ENCODE peak calls at places on chromosome X, in four cellular contexts. P, O, T and I are unnamed samples.

GRCh38 chrX:51144828-51145442 is 187.7 kb upstream of the NUDT10 start:
- DNase-seq in T (peak; percentile 1), P (peak; percentile 46), O (peak; percentile 46), I (peak; percentile 16)

GRCh38 chrX:9438950-9439494 is 25.8 kb upstream of the TBL1X start:
- DNase-seq in O (no peak), P (no peak), T (no peak), I (no peak)

GRCh38 chrX:137562096-137562495 is 3.8 kb upstream of the ZIC3 start:
- DNase-seq in P (no peak), O (no peak), T (no peak), I (no peak)

GRCh38 chrX:48945517-48946348 is 11.7 kb downstream of the OTUD5 start:
- DNase-seq in T (no peak), O (peak; percentile 49), P (peak; percentile 56), I (peak; percentile 40)

GRCh38 chrX:13646154-13646549 is 6.8 kb upstream of the TCEANC start:
- DNase-seq in O (peak; percentile 63), T (no peak), P (peak; percentile 37), I (peak; percentile 30)

GRCh38 chrX:47643926-47644325 is 6.4 kb downstream of the ELK1 start:
- DNase-seq in T (no peak), O (no peak), P (no peak), I (no peak)

GRCh38 chrX:102067966-102068723 is 57.3 kb upstream of the TCEAL2 start:
- DNase-seq in T (peak; percentile 1), P (peak; percentile 4), O (no peak), I (peak; percentile 1)

GRCh38 chrX:134542485-134542884 is 82.5 kb downstream of the HPRT1 start:
- DNase-seq in O (no peak), P (peak; percentile 35), T (no peak), I (no peak)

GRCh38 chrX:108811891-108812290 is 75.5 kb upstream of the IRS4 start:
- DNase-seq in P (peak; percentile 5), O (peak; percentile 20), T (no peak), I (peak; percentile 5)

GRCh38 chrX:71111141-71111843 is at the start of gene IL2RG:
- DNase-seq in P (peak; percentile 57), O (no peak), T (peak; percentile 87), I (no peak)

GRCh38 chrX:258291-259040 is 22.7 kb upstream of the PLCXD1 start:
- DNase-seq in T (no peak), O (no peak), P (no peak), I (no peak)

GRCh38 chrX:144616317-144616716 is 631.0 kb upstream of the SPANXN1 start:
- DNase-seq in O (no peak), P (no peak), T (no peak), I (no peak)

GRCh38 chrX:10010686-10011085 is 43.5 kb downstream of the CLDN34 start:
- DNase-seq in T (no peak), O (no peak), P (no peak), I (peak; percentile 67)

GRCh38 chrX:96182366-96182765 is 502.3 kb upstream of the DIAPH2 start:
- DNase-seq in T (no peak), O (peak; percentile 44), P (no peak), I (peak; percentile 2)

GRCh38 chrX:22795680-22796079 is 204.1 kb upstream of the DDX53 start:
- DNase-seq in O (no peak), T (no peak), P (no peak), I (no peak)

GRCh38 chrX:48493890-48494364 is 14.9 kb upstream of the PORCN start:
- DNase-seq in O (peak; percentile 57), P (peak; percentile 41), T (no peak), I (peak; percentile 55)

GRCh38 chrX:48003758-48004457 is at the start of gene ZNF182:
- DNase-seq in T (peak; percentile 68), P (peak; percentile 93), O (peak; percentile 92), I (peak; percentile 84)

GRCh38 chrX:17413228-17413627 is 38.2 kb downstream of the NHS start:
- DNase-seq in P (no peak), O (no peak), T (no peak), I (no peak)

GRCh38 chrX:120755066-120755846 is 120.4 kb downstream of the CT47B1 start:
- DNase-seq in O (no peak), T (no peak), P (no peak), I (peak; percentile 82)

GRCh38 chrX:23792861-23793553 is 10.0 kb downstream of the SAT1 start:
- DNase-seq in T (no peak), O (no peak), P (no peak), I (no peak)

GRCh38 chrX:74369666-74370065 is 51.6 kb upstream of the SLC16A2 start:
- DNase-seq in O (no peak), P (no peak), T (no peak), I (no peak)

GRCh38 chrX:70755850-70756249 is 152.7 kb downstream of the TEX11 start:
- DNase-seq in O (peak; percentile 55), P (no peak), T (no peak), I (no peak)

GRCh38 chrX:120791013-120791643 is 84.5 kb downstream of the CT47B1 start:
- DNase-seq in T (no peak), O (no peak), P (no peak), I (no peak)

GRCh38 chrX:47200385-47201150 is 6.9 kb downstream of the UBA1 start:
- DNase-seq in P (no peak), O (no peak), T (no peak), I (peak; percentile 42)

GRCh38 chrX:53421772-53422090 is 723 bp downstream of the SMC1A start:
- DNase-seq in T (no peak), O (no peak), P (no peak), I (peak; percentile 19)

GRCh38 chrX:134580947-134581346 is 77.3 kb downstream of the PLAC1 start:
- DNase-seq in T (no peak), P (no peak), O (no peak), I (no peak)

GRCh38 chrX:71545364-71545763 is 12.5 kb downstream of the OGT start:
- DNase-seq in T (no peak), O (peak; percentile 11), P (no peak), I (no peak)

GRCh38 chrX:68462197-68462596 is 28.9 kb upstream of the OPHN1 start:
- DNase-seq in T (no peak), P (no peak), O (no peak), I (no peak)

GRCh38 chrX:134607523-134607922 is 50.7 kb downstream of the PLAC1 start:
- DNase-seq in O (no peak), T (no peak), P (no peak), I (no peak)

GRCh38 chrX:153469811-153470410 is 465 bp downstream of the HAUS7 start:
- DNase-seq in O (peak; percentile 29), T (no peak), P (peak; percentile 44), I (no peak)
- TF ChIP-seq TCF7 in O (no peak), T (no peak), P (no peak), I (no peak)

GRCh38 chrX:133258481-133258880 is 40.3 kb upstream of the TFDP3 start:
- DNase-seq in T (no peak), P (no peak), O (no peak), I (no peak)
- TF ChIP-seq TCF7 in T (no peak), P (no peak), O (no peak), I (no peak)

GRCh38 chrX:109934935-109935334 is 68.0 kb upstream of the TMEM164 start:
- DNase-seq in P (no peak), T (no peak), O (no peak), I (no peak)

GRCh38 chrX:109936598-109936997 is 66.3 kb upstream of the TMEM164 start:
- DNase-seq in O (no peak), T (no peak), P (no peak), I (no peak)

GRCh38 chrX:109934434-109934833 is 68.5 kb upstream of the TMEM164 start:
- DNase-seq in P (no peak), O (no peak), T (no peak), I (no peak)

GRCh38 chrX:109939498-109939897 is 63.4 kb upstream of the TMEM164 start:
- DNase-seq in P (no peak), O (no peak), T (no peak), I (no peak)

DNA sequence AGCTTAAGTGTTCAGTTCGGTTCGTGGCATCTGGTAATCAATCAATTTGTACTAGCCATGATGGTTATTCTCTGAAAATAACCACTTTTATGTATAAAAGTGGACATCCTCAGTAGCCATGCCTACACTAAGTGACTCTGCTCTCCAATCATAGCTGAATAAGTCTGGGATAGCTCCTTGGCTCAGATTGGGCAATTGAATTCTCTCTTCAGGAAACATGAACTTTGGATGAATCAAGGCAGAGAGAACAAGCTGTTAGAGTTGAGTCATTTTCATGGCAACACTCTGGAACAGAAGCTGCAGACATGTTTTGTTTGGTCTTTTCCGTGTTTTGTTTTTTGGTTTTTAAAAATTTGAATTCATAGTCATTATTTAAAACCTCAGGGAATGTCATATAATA is 66.8 kb upstream of the TMEM164 start:
- DNase-seq in P (no peak), T (no peak), O (no peak), I (no peak)
- TF ChIP-seq TCF7 in P (no peak), T (no peak), O (no peak), I (no peak)

DNA sequence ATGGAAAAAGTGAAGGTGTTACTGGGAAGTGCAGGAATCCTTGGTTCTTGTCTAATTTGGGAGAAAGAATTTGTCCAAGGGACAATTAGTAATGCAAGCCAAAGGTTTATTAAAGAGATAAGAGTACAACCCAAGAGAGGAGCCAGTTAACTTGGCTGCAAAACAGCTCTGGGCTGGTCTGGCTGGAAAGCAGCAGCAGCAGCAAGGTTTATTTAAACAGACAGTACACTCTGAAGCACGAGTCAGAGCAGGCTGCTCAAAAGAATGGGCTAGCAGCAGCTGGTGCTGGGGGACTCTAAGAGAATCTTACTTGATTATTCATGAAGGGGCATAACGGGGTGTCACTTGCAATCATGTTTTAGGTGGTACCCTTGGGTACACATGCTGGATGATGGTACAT is 17.1 kb upstream of the CT47C1 start:
- DNase-seq in O (no peak), T (no peak), P (no peak), I (no peak)
- TF ChIP-seq TCF7 in O (no peak), T (no peak), P (no peak), I (no peak)

DNA sequence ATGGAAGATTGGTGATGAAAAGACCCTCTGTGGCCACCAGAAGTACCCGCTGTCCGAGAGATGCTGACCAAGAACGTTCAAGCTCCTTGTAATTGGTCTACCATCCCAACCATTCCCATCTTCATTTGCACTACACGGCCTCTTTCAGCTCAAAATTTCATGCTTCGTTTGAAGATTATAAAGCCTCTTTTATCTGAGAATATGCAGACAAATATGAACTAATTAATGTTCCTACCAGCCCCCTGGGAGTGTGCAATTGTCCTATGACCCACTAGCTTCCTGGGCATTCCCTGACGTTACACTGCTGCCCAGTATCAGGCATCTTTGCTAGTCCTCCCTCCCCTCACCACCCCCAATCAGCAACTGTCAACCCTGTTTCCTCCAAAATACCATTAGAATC is 583.8 kb downstream of the MID1IP1 start:
- DNase-seq in O (no peak), P (no peak), T (no peak), I (no peak)
- TF ChIP-seq TCF7 in O (no peak), P (no peak), T (no peak), I (no peak)